ENCODE peak calls at places on chromosomes 7 and 10, in seven cellular contexts. M is H1, W is K562, J is HCT116, U is HepG2, Z is GM12878, E is SK-N-SH. C is an unnamed sample. For H3K36me3, the result is how much of the 10 kb centered on the place peaks cover.

GRCh38 chr10:130816116-130816901 is 495.2 kb downstream of the TCERG1L start:
- DNase-seq in E (no peak), W (no peak), U (no peak), M (peak), J (no peak), Z (no peak), C (no peak)

GRCh38 chr10:130637271-130637670 is 501.1 kb downstream of the GLRX3 start:
- DNase-seq in Z (no peak), U (no peak), M (no peak), J (no peak), W (no peak), E (no peak), C (no peak)

GRCh38 chr10:78752708-78753107 is 316.1 kb upstream of the ZMIZ1 start:
- DNase-seq in M (no peak), W (no peak), Z (no peak), U (no peak), E (no peak), J (no peak), C (no peak)

GRCh38 chr10:7945469-7946187 is 108.9 kb upstream of the GATA3 start:
- DNase-seq in U (peak), W (no peak), Z (no peak), M (no peak), J (no peak), E (peak), C (no peak)

GRCh38 chr7:47444376-47445098 is 137.4 kb downstream of the TNS3 start:
- DNase-seq in W (no peak), U (peak), M (no peak), E (peak), J (no peak), Z (no peak), C (no peak)

GRCh38 chr10:96665306-96665705 is 55.0 kb downstream of the PIK3AP1 start:
- DNase-seq in Z (no peak), E (no peak), M (no peak), U (no peak), W (no peak), J (no peak), C (no peak)

GRCh38 chr7:83655951-83656556 is 7.1 kb upstream of the SEMA3E start:
- DNase-seq in U (peak), E (peak), M (no peak), W (no peak), Z (peak), J (peak), C (no peak)

GRCh38 chr7:1927942-1928341 is 257.9 kb downstream of the ELFN1 start:
- DNase-seq in Z (no peak), U (no peak), M (no peak), W (no peak), E (no peak), J (no peak), C (no peak)

GRCh38 chr10:19302117-19302516 is 253.5 kb downstream of the MALRD1 start:
- DNase-seq in U (no peak), Z (no peak), W (no peak), M (no peak), J (no peak), E (no peak), C (no peak)

GRCh38 chr7:102284891-102285540 is 1.7 kb upstream of the SH2B2 start:
- DNase-seq in M (no peak), E (peak), J (no peak), U (no peak), W (peak), Z (no peak), C (no peak)

GRCh38 chr10:3980660-3981059 is 195.7 kb upstream of the KLF6 start:
- DNase-seq in W (no peak), M (no peak), E (no peak), J (no peak), U (no peak), Z (no peak), C (no peak)

GRCh38 chr10:96618648-96619047 is 31.8 kb upstream of the TM9SF3 start:
- DNase-seq in Z (no peak), J (no peak), W (no peak), U (no peak), E (no peak), M (no peak), C (no peak)

GRCh38 chr10:116952729-116953128 is 52.3 kb downstream of the SHTN1 start:
- DNase-seq in M (no peak), U (no peak), J (no peak), W (no peak), Z (no peak), E (no peak), C (no peak)

DNA sequence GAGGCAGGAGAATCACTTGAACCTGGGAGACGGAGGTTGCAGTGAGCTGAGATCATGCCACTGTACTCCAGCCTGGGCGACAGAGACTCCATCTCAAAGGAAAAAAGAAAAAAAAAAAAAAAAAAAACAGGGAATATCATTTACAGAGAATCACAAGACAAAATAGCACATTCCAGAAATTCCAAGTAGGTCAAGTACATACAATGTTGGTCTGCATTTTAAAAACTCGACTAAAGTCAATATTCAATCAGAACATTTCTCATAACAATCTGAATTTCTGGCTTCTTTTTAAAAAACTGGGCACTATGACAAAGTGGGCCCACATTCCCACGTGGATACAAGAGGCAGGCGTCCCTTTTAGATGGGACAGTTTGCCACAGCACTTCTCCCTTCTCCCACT is 12.8 kb downstream of the ZC3HAV1L start:
- DNase-seq in U (no peak), Z (no peak), J (no peak), E (no peak), M (no peak), W (no peak), C (no peak)
- H3K36me3 ChIP-seq in U (under half), Z (under half), J (under half), E (half or more), M (under half), W (under half), C (under half)

DNA sequence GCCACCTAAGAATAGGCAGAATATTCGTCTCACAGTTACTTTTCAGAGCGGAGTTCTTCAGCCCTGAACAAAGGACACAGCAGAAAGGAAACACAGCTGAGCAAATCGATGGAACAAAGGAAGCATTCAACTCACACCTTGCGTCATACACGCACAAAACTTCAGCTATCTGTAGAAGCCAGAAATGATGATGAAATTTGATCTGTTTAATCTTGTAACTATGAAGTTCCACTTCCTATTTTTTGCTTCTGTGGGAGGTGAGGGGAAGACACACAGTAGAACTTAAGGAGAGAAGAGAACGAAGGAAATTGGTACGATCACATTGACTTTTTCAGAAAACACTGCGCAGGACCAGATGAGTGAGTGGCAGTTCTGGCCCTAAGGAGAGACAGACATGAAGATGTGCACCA is 26.2 kb downstream of the FAM171A1 start:
- DNase-seq in M (no peak), W (no peak), Z (no peak), J (no peak), U (peak), E (no peak), C (no peak)
- TF ChIP-seq YY1 in M (no peak), W (no peak), Z (no peak), J (no peak), U (no peak), E (no peak), C (no peak)

GRCh38 chr10:110881905-110882304 is 10.2 kb downstream of the PDCD4 start:
- DNase-seq in U (no peak), W (no peak), J (no peak), Z (no peak), E (no peak), M (no peak), C (no peak)

GRCh38 chr10:110883924-110884323 is 12.2 kb downstream of the PDCD4 start:
- DNase-seq in M (no peak), U (no peak), J (no peak), W (no peak), Z (no peak), E (no peak), C (no peak)

GRCh38 chr10:110892602-110893001 is 20.9 kb downstream of the PDCD4 start:
- DNase-seq in Z (no peak), E (no peak), W (no peak), J (no peak), M (no peak), U (no peak), C (no peak)

GRCh38 chr10:110885932-110886674 is 14.4 kb downstream of the PDCD4 start:
- DNase-seq in E (no peak), Z (no peak), W (no peak), M (no peak), U (peak), J (no peak), C (no peak)

DNA sequence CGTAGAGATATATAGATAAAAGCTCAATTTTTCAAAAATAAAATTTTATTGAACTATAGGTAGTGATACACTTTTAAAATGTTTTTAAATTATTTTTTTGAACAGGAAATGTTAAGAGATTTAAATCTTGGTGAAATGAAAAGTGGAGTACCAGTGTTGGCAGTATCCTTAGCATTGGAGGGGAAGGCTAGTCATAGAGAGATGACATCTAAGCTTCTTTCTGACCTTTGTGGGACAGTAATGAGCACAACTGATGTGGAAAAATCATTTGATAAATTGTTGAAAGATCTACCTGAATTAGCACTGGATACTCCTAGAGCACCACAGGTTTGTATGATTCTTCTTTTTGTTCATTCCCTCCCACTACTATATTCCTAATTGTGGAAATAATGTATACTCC is 15.8 kb downstream of the PDCD4 start:
- DNase-seq in U (no peak), J (no peak), M (no peak), Z (no peak), W (no peak), E (no peak), C (no peak)
- H3K36me3 ChIP-seq in U (under half), J (under half), M (under half), Z (under half), W (under half), E (half or more), C (under half)

DNA sequence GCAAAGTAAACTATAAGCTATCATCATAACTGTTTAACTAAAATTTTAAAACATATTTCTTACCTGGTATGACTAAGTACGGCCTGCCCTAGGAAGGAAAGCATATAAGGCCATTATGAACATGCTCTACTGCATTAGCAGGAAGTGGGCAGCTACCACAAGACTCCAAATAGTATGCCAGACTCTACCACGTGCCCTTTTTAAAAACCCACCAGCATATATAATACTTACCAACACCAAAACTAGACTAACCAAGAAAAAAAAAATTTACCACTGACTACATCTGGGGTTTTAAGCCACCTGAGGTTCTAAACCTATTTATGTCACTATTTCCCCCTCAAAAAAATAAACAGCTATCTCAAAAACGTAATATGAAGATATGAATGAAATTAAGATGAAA is 30.1 kb downstream of the NUDCD3 start:
- DNase-seq in Z (peak), E (no peak), J (no peak), U (no peak), M (no peak), W (no peak), C (no peak)
- TF ChIP-seq YY1 in Z (no peak), E (no peak), J (no peak), U (no peak), M (no peak), W (no peak), C (no peak)

DNA sequence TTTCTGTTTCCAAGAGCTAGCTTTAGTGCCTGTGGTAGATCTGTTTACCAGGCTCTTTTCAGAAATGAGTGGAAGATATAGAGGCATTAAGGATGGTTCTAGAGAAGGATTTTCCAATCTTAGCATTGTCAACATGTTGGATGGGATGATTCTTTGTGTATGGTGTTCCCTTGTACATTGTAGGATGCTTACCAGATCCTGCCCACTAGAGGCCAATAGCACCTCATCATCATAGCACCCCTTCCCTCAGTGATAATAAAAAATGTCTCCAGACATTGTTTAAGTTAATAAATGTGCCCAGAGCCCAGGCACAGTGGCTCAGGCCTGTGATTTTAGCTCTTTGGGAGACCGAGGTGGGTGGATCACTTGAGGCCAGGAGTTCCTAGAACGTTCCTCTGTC is 121.2 kb downstream of the ANKRD30A start:
- DNase-seq in J (no peak), M (no peak), U (no peak), W (no peak), Z (no peak), E (no peak), C (no peak)
- H3K36me3 ChIP-seq in J (under half), M (under half), U (under half), W (under half), Z (under half), E (under half), C (under half)